ENCODE peak calls at places on chromosomes 7 and 10, in four cellular contexts. H is foreskin fibroblast, Z is lower lobe of right lung, G is left ventricle myocardium inferior. L is an unnamed sample.

GRCh38 chr10:34476607-34477006 is 338.5 kb downstream of the PARD3 start:
- DNase-seq in H (no peak), Z (no peak), G (no peak), L (no peak)

GRCh38 chr7:105760549-105761447 is 115.6 kb downstream of the ATXN7L1 start:
- DNase-seq in H (peak), Z (no peak), G (no peak), L (no peak)

GRCh38 chr10:28734940-28735759 is 57.8 kb downstream of the BAMBI start:
- DNase-seq in H (peak), Z (no peak), G (no peak), L (peak)

GRCh38 chr10:97961979-97962378 is 68.4 kb downstream of the CRTAC1 start:
- DNase-seq in H (no peak), Z (peak), G (no peak), L (peak)

GRCh38 chr10:110323503-110323902 is 18.8 kb upstream of the SMNDC1 start:
- DNase-seq in H (peak), Z (no peak), G (no peak), L (no peak)

GRCh38 chr7:76191783-76192240 is 9.9 kb upstream of the SRRM3 start:
- DNase-seq in H (peak), Z (no peak), G (no peak), L (no peak)

GRCh38 chr10:126478600-126478999 is 90.3 kb upstream of the ADAM12 start:
- DNase-seq in H (no peak), Z (no peak), G (no peak), L (no peak)

GRCh38 chr7:127995157-127995865 is 35.9 kb downstream of the LRRC4 start:
- DNase-seq in H (peak), Z (no peak), G (no peak), L (no peak)

GRCh38 chr10:97278491-97278989 is 13.9 kb downstream of the ARHGAP19 start:
- DNase-seq in H (peak), Z (no peak), G (no peak), L (peak)

GRCh38 chr7:30453859-30454258 is 24.7 kb downstream of the NOD1 start:
- DNase-seq in H (no peak), Z (no peak), G (no peak), L (no peak)

GRCh38 chr7:91164948-91165845 is 99.0 kb upstream of the FZD1 start:
- DNase-seq in H (peak), Z (no peak), G (no peak), L (no peak)

GRCh38 chr10:113704637-113705343 is 25.1 kb downstream of the CASP7 start:
- DNase-seq in H (peak), Z (no peak), G (no peak), L (no peak)

GRCh38 chr10:131310054-131310903 is 1.2 kb downstream of the TCERG1L start:
- DNase-seq in H (no peak), Z (no peak), G (no peak), L (no peak)

GRCh38 chr7:7157177-7157886 is 25.0 kb upstream of the C1GALT1 start:
- DNase-seq in H (peak), Z (no peak), G (no peak), L (no peak)

GRCh38 chr10:126504051-126504760 is 115.9 kb upstream of the ADAM12 start:
- DNase-seq in H (peak), Z (no peak), G (peak), L (peak)

GRCh38 chr7:105277341-105277740 is 111.4 kb downstream of the SRPK2 start:
- DNase-seq in H (no peak), Z (no peak), G (no peak), L (no peak)

GRCh38 chr7:131933890-131934289 is 377.5 kb upstream of the PODXL start:
- DNase-seq in H (no peak), Z (no peak), G (no peak), L (no peak)

GRCh38 chr7:70719120-70719519 is 412.8 kb upstream of the GALNT17 start:
- DNase-seq in H (no peak), Z (no peak), G (no peak), L (no peak)

DNA sequence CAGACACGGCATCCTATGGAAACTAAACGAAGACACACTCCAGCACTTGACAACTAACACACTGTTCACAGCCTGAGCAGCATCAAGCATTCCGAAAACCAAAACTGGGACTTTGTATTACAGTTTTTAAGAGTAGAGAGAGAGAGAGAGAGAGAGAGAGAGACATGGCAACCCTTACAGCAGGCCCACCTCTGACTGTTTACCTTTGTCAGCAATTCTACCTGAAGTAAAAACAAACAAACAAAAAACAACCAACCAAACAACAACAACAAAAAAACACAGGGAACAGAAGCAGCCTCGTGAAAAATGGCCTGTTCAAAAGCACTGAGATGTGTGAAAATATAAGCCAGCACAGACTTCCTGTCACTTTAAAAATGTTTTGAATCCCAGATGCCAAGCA is 118.0 kb downstream of the SPAG6 start:
- DNase-seq in H (no peak), Z (no peak), G (no peak), L (no peak)
- TF ChIP-seq CTCF in H (no peak), Z (no peak), G (no peak), L (no peak)

GRCh38 chr10:66782776-66783175 is 143.1 kb upstream of the LRRTM3 start:
- DNase-seq in H (peak), Z (no peak), G (no peak), L (no peak)

GRCh38 chr10:66783296-66783695 is 142.5 kb upstream of the LRRTM3 start:
- DNase-seq in H (peak), Z (no peak), G (no peak), L (peak)

GRCh38 chr10:66786705-66787104 is 139.1 kb upstream of the LRRTM3 start:
- DNase-seq in H (no peak), Z (no peak), G (no peak), L (no peak)

GRCh38 chr10:66784796-66785195 is 141.0 kb upstream of the LRRTM3 start:
- DNase-seq in H (no peak), Z (no peak), G (no peak), L (no peak)

GRCh38 chr10:66788142-66788541 is 137.7 kb upstream of the LRRTM3 start:
- DNase-seq in H (no peak), Z (no peak), G (no peak), L (no peak)
- H3K4me3 ChIP-seq in H (no peak), Z (no peak), G (no peak), L (no peak)

GRCh38 chr7:151175793-151176311 is 8.4 kb upstream of the GBX1 start:
- DNase-seq in H (no peak), Z (no peak), G (no peak), L (no peak)
- TF ChIP-seq CTCF in H (no peak), Z (no peak), G (no peak), L (peak)

GRCh38 chr7:3210531-3210930 is 90.5 kb upstream of the SDK1 start:
- DNase-seq in H (no peak), Z (no peak), G (no peak), L (no peak)
- H3K4me3 ChIP-seq in H (no peak), Z (no peak), G (no peak), L (no peak)

DNA sequence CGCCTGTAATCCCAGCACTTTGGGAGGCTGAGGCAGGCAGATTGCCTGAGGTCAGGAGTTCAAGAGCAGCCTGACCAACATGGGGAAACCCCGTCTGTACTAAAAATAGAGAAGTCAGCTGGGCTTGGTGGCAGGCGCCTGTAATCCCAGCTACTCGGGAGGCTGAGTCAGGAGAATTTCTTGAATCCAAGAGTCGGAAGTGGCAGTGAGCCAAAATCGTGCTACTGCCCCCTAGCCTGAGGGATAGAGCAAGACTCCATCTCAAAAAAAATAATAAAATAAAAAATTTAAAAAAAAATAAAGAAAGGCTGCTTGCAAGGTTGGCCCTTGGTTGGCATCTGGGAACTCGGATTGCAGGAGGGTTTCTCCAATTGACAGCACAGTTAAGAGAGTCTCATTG is 221.6 kb downstream of the DGKI start:
- DNase-seq in H (no peak), Z (no peak), G (no peak), L (no peak)
- TF ChIP-seq CTCF in H (no peak), Z (no peak), G (no peak), L (no peak)